ENCODE peak calls at places on chromosomes 3 and 15, in nine cellular contexts. H, E, W, A, R, F, Y, B and I are unnamed samples.

GRCh38 chr3:105277656-105278055 is 89.1 kb upstream of the ALCAM start:
- DNase-seq in Y (no peak), W (peak), R (peak), E (no peak), A (no peak), F (no peak), B (no peak), H (no peak), I (no peak)

GRCh38 chr15:52163321-52164190 is 27.6 kb downstream of the GNB5 start:
- DNase-seq in W (no peak), F (no peak), Y (no peak), E (peak), H (no peak), R (no peak), B (no peak), A (no peak), I (no peak)

GRCh38 chr3:87614998-87615397 is 338.6 kb upstream of the POU1F1 start:
- DNase-seq in W (no peak), R (no peak), B (no peak), A (no peak), F (no peak), H (no peak), E (no peak), Y (no peak), I (no peak)

GRCh38 chr3:159632847-159633246 is 355.8 kb upstream of the IL12A start:
- DNase-seq in E (no peak), Y (no peak), W (no peak), R (no peak), A (no peak), F (no peak), H (no peak), B (no peak), I (no peak)

GRCh38 chr3:172869356-172869755 is 118.8 kb downstream of the ECT2 start:
- DNase-seq in A (no peak), F (no peak), E (no peak), Y (no peak), H (no peak), B (no peak), W (peak), R (no peak), I (peak)

GRCh38 chr3:138426211-138426610 is 8.2 kb upstream of the ESYT3 start:
- DNase-seq in W (peak), A (no peak), B (no peak), E (no peak), R (no peak), F (no peak), H (no peak), Y (no peak), I (peak)

GRCh38 chr3:134079111-134079531 is 49.4 kb upstream of the SLCO2A1 start:
- DNase-seq in Y (no peak), H (no peak), A (no peak), B (no peak), R (no peak), W (no peak), F (peak), E (no peak), I (no peak)

GRCh38 chr15:48406911-48407310 is 75.7 kb downstream of the DUT start:
- DNase-seq in Y (no peak), W (no peak), R (no peak), A (no peak), H (no peak), B (no peak), E (no peak), F (no peak), I (no peak)

GRCh38 chr3:72345980-72346379 is 502.3 kb downstream of the SHQ1 start:
- DNase-seq in R (no peak), E (no peak), F (no peak), Y (no peak), H (no peak), W (no peak), B (no peak), A (no peak), I (no peak)

GRCh38 chr3:113167929-113168771 is 43.2 kb upstream of the BOC start:
- DNase-seq in W (no peak), A (no peak), H (no peak), B (peak), F (no peak), R (no peak), E (no peak), Y (no peak), I (no peak)

GRCh38 chr3:111613294-111613693 is 18.1 kb upstream of the ZBED2 start:
- DNase-seq in R (no peak), W (no peak), A (no peak), Y (no peak), B (no peak), E (no peak), H (no peak), F (no peak), I (no peak)

GRCh38 chr3:59857589-59858346 is 807.9 kb upstream of the CFAP20DC start:
- DNase-seq in W (peak), E (peak), H (peak), A (peak), B (peak), R (peak), F (peak), Y (peak), I (peak)

GRCh38 chr15:100705065-100705464 is 102.7 kb downstream of the ASB7 start:
- DNase-seq in H (no peak), E (no peak), W (no peak), F (no peak), B (no peak), R (no peak), Y (no peak), A (no peak), I (no peak)

GRCh38 chr3:142981108-142981507 is 17.6 kb upstream of the PAQR9 start:
- DNase-seq in A (no peak), F (no peak), H (no peak), W (no peak), B (no peak), E (no peak), R (no peak), Y (no peak), I (no peak)

GRCh38 chr3:58659051-58659675 is 7.4 kb downstream of the FAM3D start:
- DNase-seq in B (no peak), F (peak), W (peak), Y (no peak), R (peak), H (no peak), A (no peak), E (no peak), I (peak)

GRCh38 chr15:39564972-39565665 is 15.8 kb upstream of the THBS1 start:
- DNase-seq in B (no peak), W (no peak), A (no peak), E (no peak), Y (no peak), H (no peak), R (no peak), F (no peak), I (no peak)

GRCh38 chr15:95086543-95087252 is 855.3 kb downstream of the MCTP2 start:
- DNase-seq in E (no peak), F (no peak), W (peak), R (peak), H (no peak), Y (no peak), B (no peak), A (no peak), I (peak)
- H3K4me3 ChIP-seq in E (no peak), F (no peak), W (no peak), R (no peak), H (no peak), Y (no peak), B (no peak), A (no peak), I (no peak)

GRCh38 chr3:48695113-48695753 is 9.5 kb upstream of the NCKIPSD start:
- DNase-seq in A (no peak), B (peak), W (peak), H (no peak), Y (peak), E (no peak), R (peak), F (peak), I (peak)
- H3K4me3 ChIP-seq in A (no peak), B (peak), W (peak), H (peak), Y (no peak), E (no peak), R (peak), F (no peak), I (peak)

GRCh38 chr15:24957691-24958090 is 2.9 kb downstream of the SNRPN start:
- DNase-seq in B (no peak), A (no peak), W (no peak), R (no peak), Y (no peak), F (no peak), H (no peak), E (no peak), I (no peak)
- H3K4me3 ChIP-seq in B (no peak), A (no peak), W (no peak), R (no peak), Y (no peak), F (no peak), H (peak), E (no peak), I (no peak)

GRCh38 chr3:178558637-178559036 is 22.4 kb downstream of the KCNMB2 start:
- DNase-seq in W (no peak), Y (no peak), H (no peak), E (peak), B (no peak), F (no peak), R (no peak), A (no peak), I (no peak)

GRCh38 chr3:178560759-178561158 is 24.5 kb downstream of the KCNMB2 start:
- DNase-seq in H (no peak), F (no peak), W (no peak), Y (no peak), B (no peak), A (no peak), E (no peak), R (no peak), I (no peak)

GRCh38 chr3:178562869-178563232 is 26.6 kb downstream of the KCNMB2 start:
- DNase-seq in F (no peak), Y (no peak), A (no peak), B (no peak), E (peak), R (peak), W (peak), H (no peak), I (peak)

GRCh38 chr3:178561239-178561638 is 25.0 kb downstream of the KCNMB2 start:
- DNase-seq in Y (no peak), A (no peak), F (no peak), E (peak), R (no peak), W (peak), H (no peak), B (no peak), I (peak)

GRCh38 chr3:178562143-178562868 is 26.1 kb downstream of the KCNMB2 start:
- DNase-seq in R (no peak), W (no peak), H (no peak), A (no peak), E (no peak), F (no peak), B (no peak), Y (peak), I (peak)
- H3K4me3 ChIP-seq in R (no peak), W (no peak), H (no peak), A (no peak), E (no peak), F (no peak), B (no peak), Y (no peak), I (no peak)